ENCODE peak calls at places on chromosomes 5 and 9, in six cellular contexts. W is Peyer's patch; Y is CD8-positive, alpha-beta memory T cell; G is effector memory CD4-positive, alpha-beta T cell; D is neural progenitor cell; A is prostate gland. B is an unnamed sample. For H3K9me3, H3K27me3 and H3K4me1, the result is how much of the 10 kb centered on the place peaks cover.

GRCh38 chr5:73436535-73437125 is 11.9 kb downstream of the FOXD1 start:
- DNase-seq in G (no peak), Y (no peak), A (no peak), W (no peak), D (no peak), B (no peak)

GRCh38 chr5:137613554-137614265 is 114.6 kb upstream of the SPOCK1 start:
- DNase-seq in Y (no peak), W (no peak), A (no peak), G (no peak), D (no peak), B (no peak)

GRCh38 chr9:77876091-77876490 is 155.5 kb downstream of the GNAQ start:
- DNase-seq in Y (no peak), G (no peak), W (no peak), A (no peak), D (peak), B (no peak)

GRCh38 chr5:122937914-122938313 is 92.5 kb downstream of the SNX24 start:
- DNase-seq in D (no peak), Y (no peak), A (peak), G (no peak), W (no peak), B (peak)

GRCh38 chr9:23586906-23587305 is 239.1 kb downstream of the ELAVL2 start:
- DNase-seq in Y (no peak), W (no peak), A (no peak), G (no peak), D (no peak), B (no peak)

GRCh38 chr9:108980893-108981292 is 32.4 kb downstream of the CTNNAL1 start:
- DNase-seq in G (no peak), D (no peak), W (no peak), A (no peak), Y (no peak), B (no peak)

GRCh38 chr5:145509336-145510150 is 325.6 kb downstream of the PRELID2 start:
- DNase-seq in D (no peak), Y (no peak), G (no peak), A (no peak), W (no peak), B (peak)

GRCh38 chr9:97987490-97987889 is 4.3 kb downstream of the ANP32B start:
- DNase-seq in G (no peak), W (no peak), Y (no peak), A (no peak), D (no peak), B (no peak)

GRCh38 chr9:137351781-137352501 is 49.9 kb upstream of the NRARP start:
- DNase-seq in A (no peak), Y (no peak), D (no peak), W (no peak), G (no peak), B (no peak)

GRCh38 chr5:34899066-34899465 is 16.2 kb downstream of the RAD1 start:
- DNase-seq in Y (no peak), G (no peak), A (no peak), W (no peak), D (no peak), B (no peak)

GRCh38 chr9:82894961-82895902 is 167.7 kb downstream of the RASEF start:
- DNase-seq in D (no peak), G (no peak), W (no peak), Y (no peak), A (no peak), B (no peak)
- H3K9me3 ChIP-seq in D (under half), G (under half), W (under half), Y (under half), A (under half), B (under half)

DNA sequence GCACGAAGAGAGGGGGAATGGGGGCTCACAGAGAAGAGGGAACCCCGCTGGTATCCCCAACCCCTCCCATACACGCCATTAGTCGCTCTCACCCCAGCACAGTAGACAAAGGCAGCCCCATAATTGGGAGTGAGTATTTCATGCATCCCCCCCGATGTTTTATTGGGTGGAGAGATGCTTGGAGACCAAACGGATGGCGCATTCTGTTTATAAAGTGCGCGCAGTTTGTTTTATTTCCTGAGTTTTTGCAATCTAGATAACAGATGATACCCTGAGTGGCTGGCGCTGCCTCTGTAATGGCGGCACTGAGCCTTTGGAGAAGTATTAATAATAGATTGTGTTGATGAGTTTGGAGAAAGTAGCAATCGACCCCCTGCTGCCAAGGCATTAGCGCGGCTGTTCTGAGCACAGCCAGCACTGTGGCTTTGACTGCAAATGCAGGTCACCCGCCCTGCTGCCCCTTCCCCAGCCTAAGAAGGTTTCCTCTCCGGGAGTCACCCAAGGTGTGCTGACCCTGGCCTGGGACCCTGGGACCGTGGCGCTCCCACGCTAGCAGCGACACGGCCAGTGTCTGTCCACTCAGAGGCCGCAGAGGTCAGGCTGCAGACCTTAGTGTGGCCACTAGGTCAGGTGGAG is 74.3 kb downstream of the LMX1B start:
- DNase-seq in D (no peak), Y (no peak), A (no peak), W (no peak), G (no peak), B (no peak)
- H3K27me3 ChIP-seq in D (half or more), Y (under half), A (under half), W (under half), G (under half), B (under half)

DNA sequence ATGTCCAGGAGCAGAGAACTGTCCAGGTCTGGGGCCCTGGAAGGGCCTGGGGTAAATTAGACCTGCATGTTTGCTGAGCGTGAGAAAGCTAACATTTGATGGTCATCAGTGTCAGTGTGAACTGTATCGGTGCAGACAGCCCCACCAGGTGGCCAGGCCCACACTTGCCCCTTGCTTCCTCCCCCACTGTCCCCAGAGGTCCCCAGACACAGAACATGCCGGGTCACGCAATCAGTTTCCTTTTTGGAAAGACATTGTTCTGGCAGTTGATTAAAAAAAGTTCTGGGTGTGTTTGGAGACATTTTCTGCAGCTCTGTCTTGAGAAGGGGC is 1.5 kb downstream of the NKD2 start:
- DNase-seq in W (peak), A (no peak), D (no peak), G (no peak), Y (no peak), B (no peak)
- H3K4me1 ChIP-seq in W (under half), A (under half), D (under half), G (under half), Y (under half), B (under half)

GRCh38 chr9:89194381-89195114 is 15.9 kb upstream of the SHC3 start:
- DNase-seq in G (no peak), W (no peak), Y (no peak), A (no peak), D (no peak), B (no peak)
- H3K9me3 ChIP-seq in G (under half), W (under half), Y (under half), A (under half), D (under half), B (under half)

DNA sequence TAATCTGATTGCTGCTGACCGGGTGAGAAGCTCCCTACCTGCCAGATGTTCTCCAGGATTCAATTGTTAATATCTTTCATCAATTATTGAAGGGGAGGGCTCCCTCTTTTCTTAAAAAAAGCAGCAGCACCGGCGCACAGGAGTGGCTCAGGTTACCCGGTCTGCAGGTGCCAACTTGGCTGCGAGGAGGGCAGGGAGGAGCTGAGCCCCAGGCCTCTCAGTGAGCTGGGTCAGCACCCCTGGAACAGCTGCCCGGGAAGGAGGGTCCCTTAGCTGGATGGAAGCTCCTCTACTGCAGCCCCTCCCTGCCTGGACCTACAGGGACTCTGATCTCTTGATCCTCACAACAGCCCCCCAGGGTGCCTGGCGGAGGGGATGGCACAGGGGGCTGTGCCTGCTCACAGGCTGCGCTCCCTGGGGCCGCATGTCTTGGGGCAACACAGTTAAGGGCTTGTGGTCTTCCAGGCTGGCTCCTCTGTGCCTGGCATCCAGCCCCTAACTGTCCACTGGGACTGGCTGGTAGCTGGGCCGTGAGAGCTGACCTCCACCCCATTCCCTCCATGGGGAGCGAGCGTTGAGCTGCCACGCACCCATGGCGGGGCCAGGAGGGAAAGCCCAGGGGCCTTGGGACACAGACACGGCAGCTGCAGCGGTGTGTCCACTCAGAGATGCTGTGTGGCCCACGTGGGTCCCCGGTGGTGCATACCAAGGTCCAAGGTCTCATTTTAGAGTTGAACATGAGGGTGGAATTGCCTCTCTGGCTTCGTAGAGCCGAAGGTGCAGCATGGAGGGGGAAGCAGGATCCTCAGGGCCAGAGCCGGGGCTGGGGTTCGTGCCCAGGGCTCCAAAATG is 28.6 kb upstream of the TMEM250 start:
- DNase-seq in Y (no peak), D (no peak), G (no peak), A (no peak), W (no peak), B (peak)
- H3K27me3 ChIP-seq in Y (under half), D (under half), G (under half), A (under half), W (under half), B (under half)

GRCh38 chr9:106966481-106966880 is 103.5 kb downstream of the ZNF462 start:
- DNase-seq in Y (no peak), A (no peak), D (no peak), W (no peak), G (no peak), B (no peak)
- H3K4me1 ChIP-seq in Y (under half), A (under half), D (under half), W (under half), G (under half), B (under half)

DNA sequence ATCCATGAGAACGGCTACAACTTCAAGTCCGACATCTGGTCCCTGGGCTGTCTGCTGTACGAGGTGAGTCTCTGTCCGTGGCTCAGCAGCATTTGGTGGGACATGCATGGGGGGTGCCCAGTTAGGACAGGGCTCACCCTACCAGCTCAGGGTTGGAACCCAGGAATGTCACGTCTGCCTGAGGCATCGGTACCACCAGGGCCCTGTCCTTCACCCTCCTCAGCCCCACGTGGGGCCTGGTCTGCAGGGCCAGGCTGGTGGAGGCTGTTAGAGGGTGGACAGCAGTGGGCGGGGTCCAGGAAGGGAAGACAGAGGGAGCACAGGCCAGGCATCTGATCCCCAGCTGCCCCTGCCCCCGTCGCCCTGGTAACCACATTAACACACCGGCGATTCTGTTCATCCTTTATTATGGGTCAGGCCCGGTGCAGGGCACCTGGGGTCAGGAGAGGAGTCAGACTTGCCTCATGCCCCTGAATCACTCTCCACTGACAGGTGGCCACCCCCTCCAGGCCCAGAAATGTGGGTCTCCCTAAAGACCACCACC is 75.6 kb downstream of the PSMB7 start:
- DNase-seq in A (no peak), Y (no peak), W (no peak), G (no peak), D (peak), B (no peak)
- H3K9me3 ChIP-seq in A (under half), Y (under half), W (under half), G (under half), D (under half), B (under half)

B was measured in aorta.